ENCODE peak calls at places on chromosomes 7 and 10, in nine cellular contexts. R is Ammon's horn, A is EL, P is anterior cingulate cortex, K is AG08395, Y is spleen, C is GM04503, W is skeletal muscle cell, F is GM04504. B is an unnamed sample.

GRCh38 chr10:75234683-75235374 is 928 bp downstream of the COMTD1 start:
- DNase-seq in R (no peak), A (no peak), P (no peak), K (no peak), Y (peak), C (no peak), W (no peak), F (no peak), B (peak)

GRCh38 chr7:6172331-6173295 is 99.8 kb downstream of the CYTH3 start:
- DNase-seq in R (peak), A (peak), P (no peak), K (no peak), Y (no peak), C (no peak), W (no peak), F (no peak), B (no peak)

GRCh38 chr7:7732566-7733290 is 14.3 kb upstream of the RPA3 start:
- DNase-seq in R (no peak), A (peak), P (no peak), K (peak), Y (no peak), C (peak), W (peak), F (peak), B (no peak)

GRCh38 chr7:40470111-40470736 is 335.4 kb downstream of the SUGCT start:
- DNase-seq in R (no peak), A (peak), P (no peak), K (peak), Y (no peak), C (peak), W (no peak), F (no peak), B (peak)

GRCh38 chr10:86197166-86197790 is 169.3 kb downstream of the GRID1 start:
- DNase-seq in R (no peak), A (no peak), P (no peak), K (no peak), Y (peak), C (no peak), W (no peak), F (no peak), B (no peak)

GRCh38 chr10:28711776-28712175 is 34.5 kb downstream of the BAMBI start:
- DNase-seq in R (no peak), A (peak), P (no peak), K (no peak), Y (no peak), C (no peak), W (no peak), F (no peak), B (no peak)

GRCh38 chr10:84634636-84635035 is 306.2 kb downstream of the CCSER2 start:
- DNase-seq in R (no peak), A (no peak), P (no peak), K (no peak), Y (no peak), C (no peak), W (no peak), F (no peak), B (no peak)

GRCh38 chr10:99941942-99942835 is 67.6 kb downstream of the DNMBP start:
- DNase-seq in R (no peak), A (peak), P (no peak), K (no peak), Y (no peak), C (no peak), W (peak), F (no peak), B (no peak)

GRCh38 chr10:104234934-104235333 is 2.8 kb upstream of the CFAP43 start:
- DNase-seq in R (no peak), A (no peak), P (no peak), K (no peak), Y (no peak), C (no peak), W (no peak), F (no peak), B (no peak)

GRCh38 chr7:42238709-42239395 is 1.8 kb upstream of the GLI3 start:
- DNase-seq in R (no peak), A (peak), P (no peak), K (peak), Y (no peak), C (no peak), W (no peak), F (peak), B (no peak)

GRCh38 chr10:80196270-80196949 is 8.9 kb downstream of the ANXA11 start:
- DNase-seq in R (no peak), A (peak), P (no peak), K (no peak), Y (peak), C (no peak), W (no peak), F (no peak), B (peak)

GRCh38 chr7:50166997-50167961 is 74.2 kb upstream of the ZPBP start:
- DNase-seq in R (no peak), A (no peak), P (no peak), K (no peak), Y (no peak), C (no peak), W (no peak), F (no peak), B (no peak)

GRCh38 chr7:78770422-78771410 is 682.8 kb downstream of the MAGI2 start:
- DNase-seq in R (peak), A (peak), P (no peak), K (peak), Y (no peak), C (no peak), W (no peak), F (no peak), B (no peak)

GRCh38 chr7:4097001-4097609 is 585.0 kb upstream of the FOXK1 start:
- DNase-seq in R (no peak), A (no peak), P (no peak), K (no peak), Y (peak), C (no peak), W (no peak), F (no peak), B (no peak)

GRCh38 chr7:21704362-21704761 is 161.5 kb downstream of the DNAH11 start:
- DNase-seq in R (no peak), A (no peak), P (no peak), K (no peak), Y (no peak), C (no peak), W (no peak), F (no peak), B (peak)

GRCh38 chr7:81627565-81628287 is 142.1 kb downstream of the HGF start:
- DNase-seq in R (no peak), A (peak), P (no peak), K (peak), Y (no peak), C (no peak), W (peak), F (no peak), B (no peak)

GRCh38 chr7:45593121-45593541 is 19.0 kb downstream of the ADCY1 start:
- DNase-seq in R (no peak), A (no peak), P (no peak), K (no peak), Y (peak), C (no peak), W (no peak), F (no peak), B (no peak)

GRCh38 chr10:1544929-1545328 is 192.4 kb downstream of the ADARB2 start:
- DNase-seq in R (no peak), A (no peak), P (no peak), K (no peak), Y (no peak), C (no peak), W (no peak), F (no peak), B (no peak)

GRCh38 chr7:141074162-141074989 is 512 bp downstream of the TMEM178B start:
- DNase-seq in R (peak), A (peak), P (no peak), K (no peak), Y (no peak), C (no peak), W (no peak), F (no peak), B (no peak)

GRCh38 chr7:77982926-77983550 is 184.5 kb downstream of the PHTF2 start:
- DNase-seq in R (no peak), A (peak), P (no peak), K (no peak), Y (no peak), C (no peak), W (no peak), F (no peak), B (no peak)

GRCh38 chr10:61747341-61747740 is 84.6 kb downstream of the CABCOCO1 start:
- DNase-seq in R (no peak), A (peak), P (no peak), K (no peak), Y (no peak), C (no peak), W (no peak), F (no peak), B (peak)

GRCh38 chr10:124293641-124294449 is 124.9 kb downstream of the OAT start:
- DNase-seq in R (no peak), A (no peak), P (no peak), K (no peak), Y (no peak), C (no peak), W (no peak), F (no peak), B (peak)

GRCh38 chr10:61975107-61975932 is 73.8 kb downstream of the ARID5B start:
- DNase-seq in R (peak), A (peak), P (no peak), K (peak), Y (no peak), C (peak), W (peak), F (peak), B (no peak)

GRCh38 chr10:130790339-130790738 is 521.2 kb downstream of the TCERG1L start:
- DNase-seq in R (no peak), A (no peak), P (no peak), K (no peak), Y (no peak), C (no peak), W (no peak), F (no peak), B (no peak)

GRCh38 chr10:131586958-131587357 is 275.4 kb upstream of the TCERG1L start:
- DNase-seq in R (no peak), A (no peak), P (no peak), K (no peak), Y (no peak), C (no peak), W (no peak), F (no peak), B (no peak)

GRCh38 chr10:78905940-78906308 is 162.8 kb upstream of the ZMIZ1 start:
- DNase-seq in R (peak), A (no peak), P (no peak), K (no peak), Y (peak), C (no peak), W (no peak), F (no peak), B (no peak)

GRCh38 chr7:4345004-4345403 is 337.1 kb upstream of the FOXK1 start:
- DNase-seq in R (no peak), A (no peak), P (no peak), K (no peak), Y (no peak), C (no peak), W (no peak), F (no peak), B (no peak)

GRCh38 chr10:31928531-31929259 is at the start of gene ARHGAP12:
- DNase-seq in R (peak), A (peak), P (peak), K (peak), Y (peak), C (no peak), W (peak), F (peak), B (peak)

GRCh38 chr10:16832351-16833080 is 15.3 kb upstream of the RSU1 start:
- DNase-seq in R (peak), A (peak), P (peak), K (peak), Y (no peak), C (peak), W (peak), F (peak), B (no peak)

GRCh38 chr7:90625562-90625961 is 29.4 kb downstream of the CDK14 start:
- DNase-seq in R (peak), A (peak), P (no peak), K (no peak), Y (no peak), C (no peak), W (peak), F (no peak), B (peak)

GRCh38 chr7:23645822-23646221 is 34.2 kb upstream of the FAM221A start:
- DNase-seq in R (no peak), A (no peak), P (no peak), K (no peak), Y (no peak), C (no peak), W (no peak), F (no peak), B (no peak)

GRCh38 chr7:23242321-23242720 is 4.3 kb upstream of the GPNMB start:
- DNase-seq in R (no peak), A (no peak), P (no peak), K (no peak), Y (no peak), C (no peak), W (no peak), F (no peak), B (no peak)

GRCh38 chr7:119982884-119983283 is 290.1 kb upstream of the KCND2 start:
- DNase-seq in R (no peak), A (no peak), P (no peak), K (no peak), Y (no peak), C (no peak), W (no peak), F (no peak), B (no peak)